ENCODE peak calls at places on chromosomes 4 and X, in eight cellular contexts. L is Panc1, X is GM23338, A is GM12878, O is HepG2, S is suprapubic skin, T is SK-N-SH, U is sigmoid colon. Q is an unnamed sample.
A peak's percentile ranks its signal among the peaks of the same experiment; 100 is the strongest.

GRCh38 chrX:43949669-43950068 is 23.5 kb downstream of the NDP start:
- DNase-seq in X (peak; percentile 74), O (peak; percentile 10), S (no peak), T (no peak), A (no peak), U (no peak), L (no peak), Q (peak; percentile 5)

GRCh38 chr4:184255361-184255760 is 37.7 kb upstream of the ENPP6 start:
- DNase-seq in S (no peak), U (no peak), O (no peak), T (peak; percentile 24), A (no peak), L (no peak), X (no peak), Q (no peak)

GRCh38 chrX:68490644-68491043 is 8.2 kb upstream of the YIPF6 start:
- DNase-seq in L (no peak), A (no peak), U (no peak), S (no peak), X (peak; percentile 53), O (peak; percentile 58), T (peak; percentile 59), Q (peak; percentile 43)

GRCh38 chr4:85909851-85910250 is 434.9 kb downstream of the ARHGAP24 start:
- DNase-seq in X (no peak), U (no peak), A (no peak), L (no peak), O (no peak), T (no peak), S (no peak), Q (no peak)

GRCh38 chr4:76659103-76659490 is 224.1 kb downstream of the SHROOM3 start:
- DNase-seq in S (no peak), T (no peak), U (no peak), O (no peak), A (no peak), X (no peak), L (no peak), Q (no peak)

GRCh38 chr4:158094413-158095110 is 78.3 kb downstream of the GASK1B start:
- DNase-seq in L (peak; percentile 35), S (no peak), U (no peak), X (peak; percentile 17), T (no peak), A (no peak), O (peak; percentile 61), Q (peak; percentile 70)

GRCh38 chr4:186693159-186693815 is 30.4 kb downstream of the FAT1 start:
- DNase-seq in L (peak; percentile 72), O (no peak), S (peak; percentile 88), U (peak; percentile 81), X (no peak), T (no peak), A (no peak), Q (no peak)

GRCh38 chrX:8191022-8191421 is 20.0 kb upstream of the VCX2 start:
- DNase-seq in T (no peak), S (no peak), L (no peak), O (no peak), X (no peak), U (no peak), A (no peak), Q (no peak)

GRCh38 chr4:183960021-183960420 is 54.9 kb downstream of the STOX2 start:
- DNase-seq in L (no peak), O (no peak), A (no peak), T (peak; percentile 78), S (no peak), U (peak; percentile 68), X (peak; percentile 70), Q (no peak)

GRCh38 chr4:26273308-26273980 is 47.4 kb upstream of the RBPJ start:
- DNase-seq in L (no peak), O (no peak), X (peak; percentile 25), U (peak; percentile 71), A (no peak), T (no peak), S (no peak), Q (no peak)

GRCh38 chrX:79854469-79854868 is 160.1 kb upstream of the TBX22 start:
- DNase-seq in T (no peak), X (no peak), L (no peak), O (no peak), U (no peak), A (no peak), S (no peak), Q (no peak)

GRCh38 chr4:6222761-6223292 is 22.5 kb upstream of the JAKMIP1 start:
- DNase-seq in T (peak; percentile 77), L (no peak), X (peak; percentile 83), U (peak; percentile 2), S (no peak), A (no peak), O (no peak), Q (no peak)

GRCh38 chr4:40301592-40301991 is 33.5 kb upstream of the CHRNA9 start:
- DNase-seq in O (no peak), A (peak; percentile 85), S (no peak), T (no peak), L (no peak), U (peak; percentile 47), X (no peak), Q (no peak)
- TF ChIP-seq POLR2AphosphoS5 in O (no peak), A (peak; percentile 55), S (no peak), T (no peak), L (no peak), U (no peak), X (no peak), Q (no peak)

DNA sequence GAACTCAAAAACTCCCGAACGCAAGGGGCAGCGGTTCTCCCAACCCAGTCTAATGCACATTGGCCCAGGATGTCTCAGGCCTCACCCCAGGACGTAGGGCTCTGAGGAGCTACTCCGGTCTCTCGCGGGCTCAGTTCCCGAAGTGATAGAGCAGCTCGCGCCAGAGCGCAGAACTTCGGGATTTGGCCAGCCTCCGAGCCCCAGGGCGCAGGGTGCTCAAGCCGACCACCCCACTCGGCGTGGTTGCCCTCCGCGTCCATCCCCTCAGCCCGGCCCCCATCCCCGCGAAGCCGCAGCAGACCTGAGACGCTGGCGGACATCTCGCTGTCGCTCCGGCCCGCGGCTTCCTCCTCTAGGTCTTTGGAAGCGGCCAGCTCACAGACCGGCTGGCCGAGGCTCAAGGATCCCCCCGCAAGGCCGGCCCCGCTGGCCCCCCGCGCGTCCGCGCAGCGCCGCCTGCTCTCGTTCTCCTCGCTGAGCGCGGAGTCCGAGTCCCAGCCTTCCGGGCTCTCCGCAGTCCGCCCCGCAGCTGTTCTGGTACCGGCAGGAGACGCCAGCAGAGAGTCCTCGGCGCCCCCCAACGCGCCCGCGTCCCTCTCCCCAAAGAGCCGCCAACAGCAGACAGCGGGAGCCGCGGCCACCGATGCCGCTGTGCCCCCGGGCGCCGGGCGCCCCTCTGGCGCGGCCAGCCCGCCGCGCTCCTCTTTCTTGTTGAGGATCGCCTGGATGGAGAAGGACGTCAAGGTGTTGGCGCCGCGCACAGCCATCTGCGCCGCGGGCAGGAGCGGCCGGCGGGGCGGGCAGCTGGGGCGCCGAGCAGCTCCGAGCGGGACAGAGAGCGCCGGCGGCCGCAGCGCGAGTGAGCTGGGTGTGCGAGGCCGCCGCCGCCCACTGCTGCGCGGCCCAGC is at the start of gene NKX3-2:
- DNase-seq in O (no peak), U (peak; percentile 78), T (peak; percentile 73), S (no peak), L (no peak), A (no peak), X (peak; percentile 70), Q (no peak)
- H3K27me3 ChIP-seq in O (peaks cover 3% of the 10 kb centered on the region), U (peaks cover 3% of the 10 kb centered on the region), T (peaks cover 78% of the 10 kb centered on the region), S (peaks cover 100% of the 10 kb centered on the region), L (peaks cover 2% of the 10 kb centered on the region), A (peaks cover 44% of the 10 kb centered on the region), X (peaks cover 98% of the 10 kb centered on the region), Q (peaks cover 94% of the 10 kb centered on the region)

GRCh38 chr4:177016541-177017141 is 223.9 kb upstream of the VEGFC start:
- DNase-seq in X (no peak), U (no peak), T (no peak), L (no peak), S (no peak), O (no peak), A (no peak), Q (no peak)

GRCh38 chr4:177008071-177008835 is 215.5 kb upstream of the VEGFC start:
- DNase-seq in U (no peak), L (no peak), O (no peak), X (no peak), S (no peak), T (no peak), A (no peak), Q (no peak)

GRCh38 chr4:177010421-177010820 is 217.7 kb upstream of the VEGFC start:
- DNase-seq in X (no peak), T (no peak), A (no peak), O (no peak), S (no peak), L (no peak), U (no peak), Q (no peak)

GRCh38 chr4:177008836-177009501 is 216.2 kb upstream of the VEGFC start:
- DNase-seq in A (no peak), X (no peak), O (no peak), L (no peak), T (no peak), S (no peak), U (no peak), Q (no peak)

GRCh38 chr4:177012918-177013545 is 220.3 kb upstream of the VEGFC start:
- DNase-seq in O (no peak), X (no peak), T (no peak), L (no peak), U (no peak), S (no peak), A (no peak), Q (no peak)
- H3K36me3 ChIP-seq in O (no peaks in the 10 kb centered on the region), X (no peaks in the 10 kb centered on the region), T (no peaks in the 10 kb centered on the region), L (no peaks in the 10 kb centered on the region), U (no peaks in the 10 kb centered on the region), S (no peaks in the 10 kb centered on the region), A (no peaks in the 10 kb centered on the region), Q (no peaks in the 10 kb centered on the region)

GRCh38 chrX:54182864-54183613 is at the start of gene FAM120C:
- DNase-seq in A (peak; percentile 40), T (peak; percentile 92), X (peak; percentile 73), U (peak; percentile 84), O (peak; percentile 51), S (peak; percentile 76), L (no peak), Q (peak; percentile 76)

GRCh38 chrX:54181196-54181953 is 1.7 kb downstream of the FAM120C start:
- DNase-seq in A (no peak), T (no peak), U (no peak), O (no peak), S (no peak), X (no peak), L (no peak), Q (peak; percentile 18)

GRCh38 chrX:54180403-54180802 is 2.7 kb downstream of the FAM120C start:
- DNase-seq in O (no peak), L (no peak), U (no peak), X (no peak), A (no peak), S (no peak), T (no peak), Q (peak; percentile 53)

GRCh38 chrX:54184474-54184873 is 1.4 kb upstream of the FAM120C start:
- DNase-seq in X (no peak), L (no peak), A (no peak), O (no peak), T (peak; percentile 12), S (no peak), U (no peak), Q (no peak)

GRCh38 chrX:54182194-54182863 is 725 bp downstream of the FAM120C start:
- DNase-seq in O (peak; percentile 18), L (no peak), A (no peak), X (peak; percentile 40), T (peak; percentile 58), S (no peak), U (peak; percentile 82), Q (peak; percentile 47)
- TF ChIP-seq POLR2AphosphoS5 in O (peak; percentile 46), L (peak; percentile 79), A (no peak), X (no peak), T (peak; percentile 50), S (no peak), U (peak; percentile 36), Q (peak; percentile 66)

GRCh38 chr4:110616162-110617062 is 6.5 kb downstream of the PITX2 start:
- DNase-seq in T (no peak), A (no peak), O (no peak), X (peak; percentile 60), L (no peak), U (no peak), S (no peak), Q (no peak)
- H3K27me3 ChIP-seq in T (peaks cover 96% of the 10 kb centered on the region), A (peaks cover 21% of the 10 kb centered on the region), O (peaks cover 3% of the 10 kb centered on the region), X (peaks cover 100% of the 10 kb centered on the region), L (no peaks in the 10 kb centered on the region), U (peaks cover 88% of the 10 kb centered on the region), S (peaks cover 96% of the 10 kb centered on the region), Q (peaks cover 91% of the 10 kb centered on the region)